ENCODE peak calls at places on chromosomes 6 and 20, in seven cellular contexts. E is sigmoid colon; F is endodermal cell; A is prostate gland; I is foreskin fibroblast; R is CD8-positive, alpha-beta T cell; U is right cardiac atrium. G is an unnamed sample.

GRCh38 chr6:8013763-8014162 is 50.4 kb downstream of the BLOC1S5 start:
- DNase-seq in E (no peak), F (no peak), A (no peak), I (no peak), R (no peak), U (no peak), G (no peak)

GRCh38 chr6:117317261-117317660 is 51.9 kb downstream of the VGLL2 start:
- DNase-seq in E (no peak), F (no peak), A (no peak), I (no peak), R (no peak), U (no peak), G (no peak)

GRCh38 chr6:159505140-159505922 is 187.7 kb downstream of the SOD2 start:
- DNase-seq in E (no peak), F (no peak), A (no peak), I (no peak), R (no peak), U (peak), G (peak)

GRCh38 chr20:58086763-58087566 is 141.5 kb downstream of the ANKRD60 start:
- DNase-seq in E (peak), F (peak), A (peak), I (no peak), R (no peak), U (peak), G (no peak)

GRCh38 chr6:4583026-4583425 is 193.2 kb upstream of the CDYL start:
- DNase-seq in E (no peak), F (no peak), A (no peak), I (no peak), R (no peak), U (no peak), G (no peak)

GRCh38 chr6:117264487-117265424 is 602 bp upstream of the VGLL2 start:
- DNase-seq in E (no peak), F (peak), A (no peak), I (no peak), R (no peak), U (no peak), G (no peak)

GRCh38 chr6:26216015-26216885 is 129.0 kb downstream of the HFE start:
- DNase-seq in E (peak), F (peak), A (peak), I (peak), R (peak), U (peak), G (peak)

GRCh38 chr6:83354747-83355146 is 76.1 kb downstream of the ME1 start:
- DNase-seq in E (no peak), F (no peak), A (no peak), I (no peak), R (no peak), U (no peak), G (no peak)

GRCh38 chr6:25942561-25943147 is 12.2 kb upstream of the SLC17A2 start:
- DNase-seq in E (no peak), F (no peak), A (no peak), I (peak), R (no peak), U (no peak), G (no peak)

GRCh38 chr6:87929843-87930288 is 117.8 kb upstream of the SPACA1 start:
- DNase-seq in E (peak), F (peak), A (peak), I (peak), R (peak), U (peak), G (peak)

GRCh38 chr20:10556519-10557083 is 117.2 kb downstream of the JAG1 start:
- DNase-seq in E (no peak), F (no peak), A (no peak), I (no peak), R (no peak), U (no peak), G (no peak)

GRCh38 chr6:34953084-34954025 is 64.3 kb downstream of the ANKS1A start:
- DNase-seq in E (no peak), F (no peak), A (no peak), I (peak), R (no peak), U (no peak), G (no peak)

GRCh38 chr6:22095886-22096285 is 200.9 kb downstream of the PRL start:
- DNase-seq in E (no peak), F (no peak), A (no peak), I (no peak), R (no peak), U (no peak), G (no peak)

GRCh38 chr20:59177266-59178250 is 13.9 kb downstream of the ZNF831 start:
- DNase-seq in E (no peak), F (peak), A (no peak), I (no peak), R (no peak), U (no peak), G (no peak)

GRCh38 chr6:20630617-20631448 is 96.6 kb downstream of the CDKAL1 start:
- DNase-seq in E (no peak), F (no peak), A (no peak), I (no peak), R (no peak), U (no peak), G (no peak)

GRCh38 chr20:9977629-9978028 is 57.2 kb upstream of the ANKEF1 start:
- DNase-seq in E (no peak), F (no peak), A (no peak), I (peak), R (no peak), U (no peak), G (no peak)

GRCh38 chr20:61902213-61902869 is 163.3 kb downstream of the TAF4 start:
- DNase-seq in E (no peak), F (no peak), A (no peak), I (no peak), R (no peak), U (no peak), G (no peak)

GRCh38 chr6:14917511-14917910 is 328.4 kb upstream of the JARID2 start:
- DNase-seq in E (no peak), F (no peak), A (no peak), I (no peak), R (no peak), U (no peak), G (no peak)

GRCh38 chr6:148611213-148611612 is 135.6 kb upstream of the UST start:
- DNase-seq in E (peak), F (no peak), A (peak), I (peak), R (no peak), U (peak), G (peak)

GRCh38 chr20:10646886-10647420 is 26.8 kb downstream of the JAG1 start:
- DNase-seq in E (no peak), F (no peak), A (no peak), I (no peak), R (no peak), U (no peak), G (no peak)

GRCh38 chr6:152096863-152097496 is 289.5 kb downstream of the ESR1 start:
- DNase-seq in E (no peak), F (no peak), A (no peak), I (peak), R (no peak), U (no peak), G (no peak)

GRCh38 chr6:80642452-80642851 is 536.0 kb downstream of the BCKDHB start:
- DNase-seq in E (no peak), F (no peak), A (no peak), I (peak), R (no peak), U (no peak), G (no peak)

GRCh38 chr20:10647471-10647870 is 26.3 kb downstream of the JAG1 start:
- DNase-seq in E (no peak), F (peak), A (no peak), I (no peak), R (no peak), U (no peak), G (no peak)

GRCh38 chr20:63043348-63044203 is 36.8 kb upstream of the BHLHE23 start:
- DNase-seq in E (no peak), F (no peak), A (no peak), I (no peak), R (no peak), U (no peak), G (peak)

GRCh38 chr6:11702039-11702795 is 76.4 kb downstream of the ADTRP start:
- DNase-seq in E (no peak), F (no peak), A (no peak), I (peak), R (no peak), U (no peak), G (no peak)

GRCh38 chr6:126100386-126100785 is 114.0 kb downstream of the TRMT11 start:
- DNase-seq in E (no peak), F (no peak), A (no peak), I (no peak), R (no peak), U (no peak), G (no peak)

GRCh38 chr6:12356983-12357972 is 67.1 kb downstream of the EDN1 start:
- DNase-seq in E (no peak), F (no peak), A (no peak), I (peak), R (no peak), U (no peak), G (no peak)

GRCh38 chr6:90294614-90294988 is 2.0 kb downstream of the BACH2 start:
- DNase-seq in E (no peak), F (peak), A (no peak), I (no peak), R (no peak), U (no peak), G (no peak)

GRCh38 chr20:57117296-57117695 is 149.1 kb downstream of the BMP7 start:
- DNase-seq in E (no peak), F (no peak), A (no peak), I (no peak), R (no peak), U (no peak), G (peak)

GRCh38 chr6:144294016-144294415 is 8.9 kb downstream of the UTRN start:
- DNase-seq in E (no peak), F (no peak), A (no peak), I (peak), R (no peak), U (no peak), G (no peak)

GRCh38 chr6:123804771-123805540 is 1.3 kb downstream of the NKAIN2 start:
- DNase-seq in E (no peak), F (no peak), A (no peak), I (no peak), R (no peak), U (no peak), G (no peak)

GRCh38 chr20:62710886-62711702 is 2.5 kb downstream of the NTSR1 start:
- DNase-seq in E (peak), F (no peak), A (no peak), I (no peak), R (peak), U (no peak), G (no peak)

GRCh38 chr6:14456941-14457340 is 339.4 kb downstream of the CD83 start:
- DNase-seq in E (no peak), F (no peak), A (no peak), I (no peak), R (no peak), U (no peak), G (no peak)

GRCh38 chr20:44959082-44959895 is 908 bp downstream of the TOMM34 start:
- DNase-seq in E (no peak), F (peak), A (no peak), I (peak), R (no peak), U (no peak), G (peak)

GRCh38 chr20:24816431-24816830 is 132.6 kb upstream of the CST7 start:
- DNase-seq in E (no peak), F (no peak), A (no peak), I (no peak), R (no peak), U (no peak), G (no peak)

GRCh38 chr20:11721411-11721810 is 196.3 kb upstream of the BTBD3 start:
- DNase-seq in E (no peak), F (no peak), A (no peak), I (no peak), R (no peak), U (no peak), G (no peak)

GRCh38 chr6:43491750-43492661 is 14.6 kb downstream of the TJAP1 start:
- DNase-seq in E (peak), F (no peak), A (peak), I (peak), R (no peak), U (peak), G (peak)
- H3K4me3 ChIP-seq in E (no peak), F (no peak), A (no peak), I (no peak), R (no peak), U (no peak), G (no peak)

DNA sequence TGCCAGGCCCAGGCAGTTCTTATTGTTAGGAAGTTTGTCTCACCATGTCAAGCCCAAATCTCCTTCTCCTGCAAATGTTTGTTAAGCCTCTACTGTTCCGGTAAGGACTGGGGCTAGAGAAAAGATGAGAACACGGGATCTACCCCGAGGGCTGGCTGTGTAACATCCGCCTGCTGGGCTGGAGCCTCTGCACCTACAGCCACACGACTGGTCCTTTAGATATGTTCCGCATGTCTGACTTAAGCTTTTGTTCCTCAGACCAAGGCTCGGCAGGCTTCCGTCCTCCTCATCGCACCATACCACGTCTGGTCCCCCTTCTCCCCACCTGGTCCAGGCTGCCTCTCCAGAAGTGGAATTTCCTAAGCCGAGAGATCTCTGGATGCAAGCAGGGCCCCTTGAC is 2.6 kb downstream of the GHRH start:
- DNase-seq in E (no peak), F (no peak), A (no peak), I (no peak), R (no peak), U (no peak), G (no peak)
- H3K4me3 ChIP-seq in E (no peak), F (no peak), A (no peak), I (no peak), R (no peak), U (no peak), G (no peak)

DNA sequence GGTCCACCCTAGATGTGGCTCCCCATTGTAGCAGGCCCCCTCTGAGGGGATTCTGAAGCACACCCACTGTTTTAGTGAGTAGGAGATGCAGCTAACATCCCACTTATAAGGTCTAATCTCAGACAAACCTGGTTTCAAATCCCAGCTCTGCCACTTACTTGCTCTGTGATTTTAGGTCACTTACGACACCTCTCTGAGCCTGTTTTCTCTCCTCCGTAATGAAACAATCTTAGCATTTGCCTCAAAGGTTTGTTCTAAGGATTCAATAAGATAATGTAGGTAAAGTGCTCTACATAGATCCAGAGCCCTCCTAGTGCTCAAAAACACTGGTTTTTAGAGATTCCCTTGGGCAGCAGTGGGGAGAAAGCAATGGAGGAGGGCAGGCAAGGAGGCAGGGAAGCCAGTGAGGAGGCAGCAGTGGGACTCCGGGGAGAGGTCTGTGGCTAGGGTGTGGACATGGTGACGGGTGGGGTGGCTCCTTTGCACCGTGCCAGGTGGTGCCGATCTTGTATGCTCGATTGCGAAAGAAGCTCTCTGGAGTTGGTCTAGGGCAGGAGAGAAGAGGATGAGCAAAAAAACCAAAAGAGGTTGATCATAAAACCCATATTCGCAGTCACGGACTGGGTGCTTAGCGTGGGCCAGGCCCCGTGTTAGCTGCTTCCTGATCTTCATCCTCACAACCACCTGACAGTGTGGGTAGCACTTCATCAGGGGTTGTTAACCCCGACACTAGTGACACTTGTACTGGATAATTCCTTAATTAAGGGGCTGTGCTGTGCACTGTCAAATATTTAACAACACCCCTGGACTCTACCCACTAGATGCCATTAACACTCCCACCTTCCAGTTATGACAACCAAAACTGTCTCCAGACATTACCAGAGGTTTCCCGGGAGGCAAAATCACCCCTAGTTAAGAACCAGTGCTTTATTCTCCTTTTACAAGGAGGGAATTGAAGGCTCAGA is 16.8 kb upstream of the PTGIS start:
- DNase-seq in E (no peak), F (no peak), A (no peak), I (no peak), R (no peak), U (no peak), G (no peak)
- H3K4me3 ChIP-seq in E (no peak), F (no peak), A (no peak), I (no peak), R (no peak), U (no peak), G (no peak)

GRCh38 chr20:51995038-51995437 is 192.7 kb upstream of the SALL4 start:
- DNase-seq in E (no peak), F (no peak), A (no peak), I (no peak), R (no peak), U (no peak), G (no peak)
- H3K4me3 ChIP-seq in E (no peak), F (no peak), A (no peak), I (peak), R (no peak), U (no peak), G (no peak)